ENCODE peak calls at places on chromosomes 1 and 21, in six cellular contexts. J is fibroblast of pulmonary artery, X is epithelial cell of esophagus, A is body of pancreas, N is upper lobe of right lung, D is GM12865. K is an unnamed sample.

GRCh38 chr1:48760889-48761288 is 15.8 kb downstream of the BEND5 start:
- DNase-seq in D (no peak), N (no peak), X (no peak), J (no peak), A (no peak), K (no peak)

GRCh38 chr1:9376430-9376829 is 83.7 kb downstream of the SPSB1 start:
- DNase-seq in N (no peak), J (no peak), X (no peak), D (no peak), A (no peak), K (no peak)

GRCh38 chr1:51998007-51998406 is 7.5 kb upstream of the RAB3B start:
- DNase-seq in J (no peak), A (no peak), X (no peak), N (no peak), D (no peak), K (no peak)

GRCh38 chr21:31317688-31318087 is 26.4 kb downstream of the TIAM1 start:
- DNase-seq in X (no peak), J (no peak), N (no peak), D (peak), A (no peak), K (no peak)

GRCh38 chr1:6207921-6208320 is 2.0 kb downstream of the RNF207 start:
- DNase-seq in D (no peak), N (no peak), A (no peak), J (no peak), X (no peak), K (no peak)

GRCh38 chr1:204870165-204870912 is at the start of gene NFASC:
- DNase-seq in A (no peak), N (no peak), J (no peak), X (no peak), D (no peak), K (no peak)

GRCh38 chr1:66996018-66996682 is 57.8 kb downstream of the SLC35D1 start:
- DNase-seq in N (no peak), A (peak), J (peak), X (peak), D (peak), K (no peak)

GRCh38 chr21:37863842-37864241 is 52.4 kb downstream of the KCNJ6 start:
- DNase-seq in A (no peak), X (no peak), N (no peak), J (peak), D (peak), K (no peak)

GRCh38 chr1:17606826-17607440 is 67.4 kb downstream of the ARHGEF10L start:
- DNase-seq in J (peak), N (peak), D (peak), A (peak), X (peak), K (no peak)

GRCh38 chr1:61518670-61519400 is 206.1 kb downstream of the TM2D1 start:
- DNase-seq in D (peak), X (peak), A (no peak), N (no peak), J (no peak), K (no peak)

GRCh38 chr21:35367558-35367957 is 318.5 kb upstream of the RUNX1 start:
- DNase-seq in A (no peak), J (no peak), X (peak), N (no peak), D (no peak), K (no peak)

GRCh38 chr1:33418811-33419210 is 12.1 kb downstream of the PHC2 start:
- DNase-seq in N (no peak), A (no peak), J (no peak), D (no peak), X (no peak), K (no peak)

GRCh38 chr1:15948091-15948591 is 27.8 kb downstream of the ZBTB17 start:
- DNase-seq in X (no peak), J (no peak), D (peak), N (no peak), A (peak), K (no peak)

GRCh38 chr1:56378376-56379070 is 200.8 kb downstream of the PLPP3 start:
- DNase-seq in J (no peak), D (no peak), X (peak), A (no peak), N (no peak), K (no peak)

GRCh38 chr1:8154621-8155052 is 128.5 kb upstream of the ERRFI1 start:
- DNase-seq in X (peak), N (no peak), A (no peak), D (no peak), J (peak), K (no peak)

GRCh38 chr1:156706647-156707008 is 1.2 kb upstream of the CRABP2 start:
- DNase-seq in N (no peak), D (no peak), X (no peak), J (no peak), A (peak), K (no peak)

GRCh38 chr1:27336756-27337155 is 5.1 kb upstream of the SYTL1 start:
- DNase-seq in X (no peak), D (no peak), N (no peak), A (no peak), J (no peak), K (no peak)

GRCh38 chr1:114660250-114660649 is 9.6 kb downstream of the DENND2C start:
- DNase-seq in N (no peak), J (peak), X (no peak), D (no peak), A (no peak), K (no peak)

GRCh38 chr1:15501208-15502032 is 22.6 kb downstream of the CASP9 start:
- DNase-seq in D (peak), N (peak), X (peak), A (peak), J (peak), K (no peak)

GRCh38 chr1:63921357-63921756 is 147.5 kb downstream of the ROR1 start:
- DNase-seq in D (no peak), A (no peak), N (no peak), J (no peak), X (no peak), K (no peak)

GRCh38 chr1:148362141-148362929 is 120.8 kb downstream of the PPIAL4G start:
- DNase-seq in A (no peak), D (no peak), J (no peak), X (peak), N (peak), K (no peak)

GRCh38 chr1:19597463-19598309 is 46.4 kb upstream of the NBL1 start:
- DNase-seq in J (peak), N (no peak), A (no peak), X (peak), D (peak), K (no peak)

GRCh38 chr1:2425875-2426274 is 13.5 kb upstream of the PEX10 start:
- DNase-seq in X (no peak), D (no peak), J (no peak), N (no peak), A (no peak), K (no peak)

GRCh38 chr1:25989860-25990650 is 7.8 kb downstream of the PAFAH2 start:
- DNase-seq in J (no peak), A (no peak), N (no peak), X (no peak), D (no peak), K (no peak)

GRCh38 chr1:10509823-10510509 is 35.2 kb downstream of the PEX14 start:
- DNase-seq in N (no peak), J (no peak), D (no peak), X (no peak), A (no peak), K (no peak)

GRCh38 chr1:119732465-119733168 is 20.9 kb downstream of the PHGDH start:
- DNase-seq in A (no peak), X (peak), N (no peak), J (peak), D (no peak), K (no peak)

GRCh38 chr1:8495928-8496401 is 178.1 kb downstream of the SLC45A1 start:
- DNase-seq in D (peak), N (no peak), A (no peak), J (no peak), X (peak), K (no peak)

GRCh38 chr1:180131510-180131909 is 23.2 kb upstream of the QSOX1 start:
- DNase-seq in J (peak), N (no peak), A (no peak), D (no peak), X (peak), K (no peak)

GRCh38 chr1:202565890-202566289 is 144.4 kb downstream of the SYT2 start:
- DNase-seq in J (no peak), N (no peak), D (peak), A (no peak), X (no peak), K (no peak)
- TF ChIP-seq CTCF in J (no peak), N (no peak), D (no peak), A (no peak), X (no peak), K (no peak)

DNA sequence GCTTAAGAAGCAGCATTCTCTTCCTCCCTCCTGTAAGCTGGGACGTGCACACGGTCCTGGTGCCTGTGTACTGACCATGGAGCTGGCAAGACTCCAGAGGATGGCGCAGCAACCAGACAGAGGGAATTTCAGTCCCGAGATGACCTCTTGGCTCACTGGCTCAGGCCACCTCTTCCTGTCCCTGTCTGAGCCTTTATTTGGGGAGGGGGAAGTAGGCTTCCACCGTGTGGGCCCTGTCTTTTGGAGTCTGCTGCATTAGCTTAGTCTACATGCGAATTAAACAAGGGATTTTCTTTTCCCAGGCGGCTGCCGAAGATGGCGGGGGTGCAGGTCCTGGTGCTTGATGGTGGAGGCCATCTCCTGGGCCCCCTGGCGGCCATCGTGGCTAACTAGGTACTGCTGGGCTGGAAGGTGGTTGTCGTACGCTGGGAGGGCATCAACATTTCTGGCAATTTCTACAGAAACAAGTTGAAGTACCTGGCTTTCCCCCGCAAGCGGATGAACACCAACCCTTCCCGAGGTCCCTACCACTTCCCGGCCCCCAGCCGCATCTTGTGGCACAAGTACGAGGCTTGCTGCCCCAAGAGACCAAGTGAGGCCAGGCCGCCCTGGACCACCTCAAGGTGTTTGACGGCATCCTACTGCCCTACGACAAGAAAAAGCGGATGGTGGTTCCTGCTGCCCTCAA is 10.2 kb downstream of the IL24 start:
- DNase-seq in D (no peak), J (no peak), N (no peak), X (no peak), A (peak), K (no peak)
- TF ChIP-seq CTCF in D (peak), J (peak), N (no peak), X (peak), A (peak), K (peak)

GRCh38 chr1:160418483-160418882 is 18.1 kb downstream of the VANGL2 start:
- DNase-seq in D (no peak), A (no peak), J (no peak), N (no peak), X (no peak), K (no peak)
- TF ChIP-seq CTCF in D (no peak), A (no peak), J (no peak), N (no peak), X (no peak), K (no peak)

GRCh38 chr1:216566809-216567208 is 143.6 kb upstream of the USH2A start:
- DNase-seq in A (no peak), D (peak), N (no peak), J (peak), X (peak), K (no peak)
- TF ChIP-seq CTCF in A (peak), D (peak), N (peak), J (peak), X (peak), K (peak)

GRCh38 chr1:41501581-41501980 is 17.1 kb upstream of the EDN2 start:
- DNase-seq in D (no peak), X (peak), J (no peak), N (no peak), A (peak), K (no peak)

GRCh38 chr1:41500781-41501518 is 16.5 kb upstream of the EDN2 start:
- DNase-seq in D (no peak), J (no peak), N (no peak), X (no peak), A (no peak), K (no peak)

GRCh38 chr1:41504126-41505035 is 19.9 kb upstream of the EDN2 start:
- DNase-seq in D (no peak), J (peak), N (no peak), X (peak), A (no peak), K (no peak)

GRCh38 chr1:41502912-41503311 is 18.4 kb upstream of the EDN2 start:
- DNase-seq in A (no peak), D (no peak), N (no peak), X (no peak), J (no peak), K (no peak)

GRCh38 chr1:41503507-41504125 is 19.1 kb upstream of the EDN2 start:
- DNase-seq in D (no peak), J (no peak), A (no peak), X (no peak), N (no peak), K (no peak)
- TF ChIP-seq CTCF in D (no peak), J (peak), A (no peak), X (no peak), N (no peak), K (peak)

DNA sequence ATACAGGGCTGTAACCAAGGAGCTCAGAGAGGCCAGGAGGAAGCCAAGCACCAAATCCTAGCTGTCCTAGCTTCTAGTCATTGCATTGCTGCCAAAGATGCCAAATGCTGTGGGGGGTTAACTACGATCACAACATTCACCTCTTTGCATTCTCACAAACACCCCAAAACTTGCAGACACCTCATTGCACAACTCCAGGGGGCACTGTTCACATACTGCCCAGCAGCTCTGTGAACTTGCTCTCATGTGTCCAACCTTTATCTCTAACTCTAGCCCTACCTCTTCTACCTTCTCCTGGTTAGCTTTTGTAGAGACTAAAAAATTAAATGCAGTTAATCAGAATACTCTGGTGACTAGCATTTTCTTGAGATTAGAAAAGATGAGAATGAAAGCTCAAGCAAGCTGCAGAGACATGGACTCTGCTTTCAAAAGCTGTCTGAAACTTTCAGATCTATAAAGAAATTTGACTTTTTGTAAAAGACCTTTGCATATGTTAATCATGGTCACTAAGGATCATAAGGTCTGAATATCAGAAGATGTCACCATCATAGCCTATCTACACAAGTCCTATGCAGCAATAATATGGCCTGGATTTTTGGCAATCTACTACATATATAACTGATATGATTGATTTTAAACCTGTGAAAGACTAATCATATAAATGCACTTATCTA is 14.0 kb upstream of the KIF14 start:
- DNase-seq in N (no peak), J (no peak), X (no peak), A (no peak), D (peak), K (no peak)
- TF ChIP-seq CTCF in N (no peak), J (no peak), X (peak), A (no peak), D (peak), K (peak)

GRCh38 chr1:234188454-234188792 is 184.8 kb upstream of the COA6 start:
- DNase-seq in D (peak), X (peak), N (no peak), J (no peak), A (no peak), K (no peak)
- TF ChIP-seq CTCF in D (peak), X (peak), N (no peak), J (no peak), A (no peak), K (no peak)

GRCh38 chr1:212012034-212012740 is 23.2 kb downstream of the INTS7 start:
- DNase-seq in J (peak), A (peak), D (peak), N (peak), X (peak), K (no peak)
- TF ChIP-seq CTCF in J (peak), A (peak), D (peak), N (peak), X (peak), K (peak)

GRCh38 chr21:42010507-42011493 is 640 bp upstream of the ZBTB21 start:
- DNase-seq in A (peak), X (peak), J (no peak), D (peak), N (peak), K (no peak)

GRCh38 chr21:42007541-42007940 is 2.6 kb downstream of the ZBTB21 start:
- DNase-seq in N (no peak), A (no peak), X (no peak), D (no peak), J (no peak), K (no peak)

GRCh38 chr21:42006765-42007164 is 3.4 kb downstream of the ZBTB21 start:
- DNase-seq in A (no peak), N (no peak), J (no peak), D (peak), X (no peak), K (no peak)

GRCh38 chr21:42009831-42010506 is at the start of gene ZBTB21:
- DNase-seq in A (peak), X (peak), D (peak), J (peak), N (peak), K (peak)

DNA sequence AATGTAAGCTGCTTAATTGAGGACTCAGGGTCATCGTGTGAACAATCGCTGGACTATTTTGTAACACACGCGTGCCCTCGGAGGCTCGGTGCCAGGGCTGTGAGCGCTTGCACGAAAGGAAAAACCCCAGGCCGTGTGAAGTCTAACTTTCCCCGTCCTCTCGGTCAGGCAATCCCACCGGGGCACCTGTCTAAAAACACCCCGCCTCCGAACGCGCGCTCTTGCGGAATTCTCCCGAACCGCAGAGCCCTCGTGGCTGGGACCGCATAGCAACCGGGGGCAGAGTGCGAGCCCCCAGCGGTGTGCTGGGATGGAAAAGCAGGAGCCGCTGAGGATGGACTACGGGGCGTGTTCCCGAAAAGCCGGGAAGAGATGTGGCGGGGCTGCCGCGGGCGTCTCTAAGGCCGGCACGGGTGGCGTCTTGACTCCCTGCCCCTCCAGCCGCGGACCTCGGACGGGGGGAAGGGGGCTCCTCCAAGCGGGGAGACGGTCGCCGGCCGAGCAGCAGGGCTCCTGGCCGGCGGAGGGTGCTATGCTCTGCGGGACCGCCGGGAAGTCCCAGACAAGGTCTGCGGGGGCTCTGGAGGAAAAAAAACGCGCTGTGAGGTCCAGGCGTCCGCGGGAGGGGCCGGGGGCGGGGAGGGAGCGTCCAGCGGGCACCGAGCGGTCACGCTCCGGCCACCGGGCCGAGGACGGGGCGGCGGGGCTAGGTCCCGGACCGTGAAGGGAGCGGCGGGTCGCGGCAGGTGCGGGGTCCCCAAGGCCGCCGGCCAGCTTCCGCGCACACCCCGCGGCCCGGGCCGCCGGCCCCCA is 936 bp downstream of the ZBTB21 start:
- DNase-seq in J (peak), N (peak), A (peak), X (peak), D (peak), K (no peak)
- TF ChIP-seq CTCF in J (no peak), N (peak), A (no peak), X (peak), D (peak), K (peak)

GRCh38 chr21:40117236-40117635 is 250.0 kb downstream of the PCP4 start:
- DNase-seq in N (no peak), J (no peak), D (no peak), A (no peak), X (no peak), K (no peak)

GRCh38 chr21:40115775-40116174 is 248.5 kb downstream of the PCP4 start:
- DNase-seq in N (no peak), A (no peak), X (no peak), J (no peak), D (no peak), K (no peak)

GRCh38 chr21:40118527-40118926 is 251.3 kb downstream of the PCP4 start:
- DNase-seq in N (no peak), D (no peak), A (no peak), X (peak), J (no peak), K (no peak)

GRCh38 chr21:40120944-40121575 is 253.8 kb downstream of the PCP4 start:
- DNase-seq in N (no peak), J (peak), X (peak), D (no peak), A (no peak), K (no peak)
- TF ChIP-seq CTCF in N (peak), J (peak), X (peak), D (peak), A (peak), K (peak)

K was measured in chondrocyte.